ENCODE peak calls at places on chromosomes 3 and 15, in seven cellular contexts. L is Peyer's patch; V is HCT116; J is osteoblast; F is gastrocnemius medialis; I is SJSA1; D is CD8-positive, alpha-beta T cell. O is an unnamed sample.

GRCh38 chr3:190728574-190729246 is 133.8 kb downstream of the GMNC start:
- DNase-seq in L (no peak), V (no peak), J (peak; percentile 35), F (no peak), I (no peak), D (no peak), O (peak; percentile 77)

GRCh38 chr3:178777718-178778411 is 241.6 kb downstream of the KCNMB2 start:
- DNase-seq in L (no peak), V (peak; percentile 27), J (peak; percentile 27), F (no peak), I (no peak), D (no peak), O (peak; percentile 98)

GRCh38 chr15:39666671-39667070 is 85.8 kb downstream of the THBS1 start:
- DNase-seq in L (no peak), V (no peak), J (no peak), F (no peak), I (no peak), D (no peak), O (no peak)

GRCh38 chr3:175155172-175155571 is 296.0 kb downstream of the NAALADL2 start:
- DNase-seq in L (no peak), V (no peak), J (no peak), F (no peak), I (no peak), D (no peak), O (no peak)

GRCh38 chr3:196489747-196490146 is 13.8 kb downstream of the RNF168 start:
- DNase-seq in L (no peak), V (no peak), J (no peak), F (no peak), I (no peak), D (no peak), O (no peak)

GRCh38 chr3:60333710-60334109 is 917.5 kb downstream of the FHIT start:
- DNase-seq in L (no peak), V (no peak), J (no peak), F (no peak), I (no peak), D (no peak), O (no peak)

GRCh38 chr3:185818267-185818875 is 6.5 kb downstream of the IGF2BP2 start:
- DNase-seq in L (no peak), V (no peak), J (no peak), F (no peak), I (no peak), D (no peak), O (peak; percentile 33)

GRCh38 chr15:54017911-54018310 is 39.7 kb downstream of the UNC13C start:
- DNase-seq in L (no peak), V (no peak), J (no peak), F (no peak), I (no peak), D (no peak), O (no peak)

GRCh38 chr3:79769234-79769633 is 1.4 kb upstream of the ROBO1 start:
- DNase-seq in L (no peak), V (no peak), J (no peak), F (no peak), I (no peak), D (no peak), O (no peak)

GRCh38 chr15:70141376-70142071 is 43.8 kb upstream of the TLE3 start:
- DNase-seq in L (no peak), V (no peak), J (no peak), F (no peak), I (no peak), D (no peak), O (no peak)

GRCh38 chr15:31211353-31211752 is 109.8 kb upstream of the TRPM1 start:
- DNase-seq in L (no peak), V (no peak), J (no peak), F (no peak), I (no peak), D (peak; percentile 38), O (no peak)

GRCh38 chr15:45704329-45705249 is 69.8 kb downstream of the SQOR start:
- DNase-seq in L (no peak), V (no peak), J (no peak), F (no peak), I (no peak), D (no peak), O (peak; percentile 50)

GRCh38 chr15:43518073-43518761 is 809 bp downstream of the MAP1A start:
- DNase-seq in L (no peak), V (no peak), J (peak; percentile 91), F (no peak), I (no peak), D (peak; percentile 47), O (no peak)

GRCh38 chr3:55511895-55512585 is 24.9 kb upstream of the WNT5A start:
- DNase-seq in L (no peak), V (no peak), J (no peak), F (no peak), I (no peak), D (no peak), O (peak; percentile 58)

GRCh38 chr3:52218454-52218853 is 7.0 kb downstream of the TLR9 start:
- DNase-seq in L (peak; percentile 69), V (no peak), J (no peak), F (no peak), I (no peak), D (peak; percentile 70), O (no peak)

GRCh38 chr3:61236556-61236955 is 14.7 kb downstream of the FHIT start:
- DNase-seq in L (no peak), V (no peak), J (no peak), F (no peak), I (no peak), D (no peak), O (peak; percentile 20)

GRCh38 chr3:64342940-64343691 is 117.8 kb upstream of the PRICKLE2 start:
- DNase-seq in L (no peak), V (no peak), J (peak; percentile 43), F (no peak), I (peak; percentile 92), D (no peak), O (peak; percentile 96)

GRCh38 chr3:48418140-48418539 is 11.7 kb downstream of the PLXNB1 start:
- DNase-seq in L (no peak), V (no peak), J (peak; percentile 81), F (no peak), I (no peak), D (no peak), O (no peak)
- H3K36me3 ChIP-seq in L (no peaks in the 10 kb centered on the region), V (no peaks in the 10 kb centered on the region), J (no peaks in the 10 kb centered on the region), F (no peaks in the 10 kb centered on the region), I (no peaks in the 10 kb centered on the region), D (no peaks in the 10 kb centered on the region), O (peaks cover 79% of the 10 kb centered on the region)

GRCh38 chr3:67008388-67008787 is 10.3 kb downstream of the KBTBD8 start:
- DNase-seq in L (no peak), V (no peak), J (no peak), F (no peak), I (no peak), D (no peak), O (no peak)

GRCh38 chr3:67006460-67006859 is 8.4 kb downstream of the KBTBD8 start:
- DNase-seq in L (no peak), V (no peak), J (no peak), F (no peak), I (no peak), D (no peak), O (no peak)

GRCh38 chr3:67011414-67012131 is 13.5 kb downstream of the KBTBD8 start:
- DNase-seq in L (no peak), V (no peak), J (no peak), F (no peak), I (no peak), D (no peak), O (no peak)

GRCh38 chr3:67012564-67012963 is 14.5 kb downstream of the KBTBD8 start:
- DNase-seq in L (no peak), V (no peak), J (no peak), F (no peak), I (no peak), D (no peak), O (no peak)

DNA sequence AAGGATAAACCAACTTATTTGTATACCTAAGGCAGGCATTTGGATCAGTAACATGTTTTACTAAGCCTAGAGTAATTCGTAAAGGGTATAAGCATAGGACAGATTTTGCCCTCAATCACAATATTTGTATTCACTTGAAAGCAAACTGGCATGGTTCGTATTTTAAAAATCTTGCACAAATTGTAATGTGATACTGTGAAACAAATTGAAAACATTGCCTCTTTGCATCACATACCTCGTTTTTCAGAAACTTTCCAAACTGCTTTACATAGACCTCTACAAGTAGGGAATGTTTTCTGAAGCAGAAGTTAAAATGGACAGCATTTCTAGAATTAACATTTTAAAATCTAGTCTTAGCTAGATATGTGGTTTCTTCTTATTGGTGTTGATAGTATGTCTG is 11.6 kb downstream of the KBTBD8 start:
- DNase-seq in L (no peak), V (no peak), J (no peak), F (no peak), I (no peak), D (no peak), O (no peak)
- H3K36me3 ChIP-seq in L (no peaks in the 10 kb centered on the region), V (no peaks in the 10 kb centered on the region), J (peaks cover 8% of the 10 kb centered on the region), F (no peaks in the 10 kb centered on the region), I (no peaks in the 10 kb centered on the region), D (peaks cover 11% of the 10 kb centered on the region), O (no peaks in the 10 kb centered on the region)

DNA sequence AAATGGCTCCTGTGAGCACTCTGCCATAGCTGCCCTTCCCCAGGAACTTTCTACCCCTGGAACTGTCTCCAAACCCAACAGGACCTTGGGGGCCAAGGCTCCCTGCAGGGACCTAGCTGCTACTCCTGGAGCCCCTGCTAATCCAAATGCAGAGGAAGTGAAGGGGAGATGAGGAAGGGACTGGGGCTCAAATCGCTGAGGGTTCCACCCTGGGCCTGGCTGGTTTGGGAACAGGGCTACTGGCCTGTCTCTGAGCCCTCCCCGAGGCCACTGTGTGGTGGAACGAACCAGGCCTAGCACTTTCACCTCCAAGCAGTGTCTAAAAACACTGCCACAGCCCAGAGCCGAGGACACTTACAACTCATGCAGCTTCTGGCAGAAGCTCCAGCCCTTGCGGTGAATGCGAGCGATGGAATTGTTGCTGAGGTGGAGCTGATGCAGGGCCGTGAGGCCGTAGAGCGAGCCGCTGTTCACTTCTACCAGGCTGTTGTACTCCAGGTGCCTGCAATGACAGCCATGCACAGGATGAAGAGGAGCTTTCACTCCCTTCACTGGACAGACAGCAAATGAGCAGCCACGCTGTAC is 91.0 kb downstream of the LRIG1 start:
- DNase-seq in L (no peak), V (no peak), J (no peak), F (no peak), I (no peak), D (no peak), O (no peak)
- H3K36me3 ChIP-seq in L (no peaks in the 10 kb centered on the region), V (no peaks in the 10 kb centered on the region), J (peaks cover 2% of the 10 kb centered on the region), F (no peaks in the 10 kb centered on the region), I (peaks cover 37% of the 10 kb centered on the region), D (no peaks in the 10 kb centered on the region), O (peaks cover 11% of the 10 kb centered on the region)

GRCh38 chr15:90907051-90907660 is 4.1 kb downstream of the MAN2A2 start:
- DNase-seq in L (no peak), V (no peak), J (peak; percentile 62), F (no peak), I (peak; percentile 45), D (no peak), O (no peak)
- H3K36me3 ChIP-seq in L (no peaks in the 10 kb centered on the region), V (peaks cover 10% of the 10 kb centered on the region), J (peaks cover 33% of the 10 kb centered on the region), F (no peaks in the 10 kb centered on the region), I (peaks cover 46% of the 10 kb centered on the region), D (peaks cover 55% of the 10 kb centered on the region), O (peaks cover 25% of the 10 kb centered on the region)

DNA sequence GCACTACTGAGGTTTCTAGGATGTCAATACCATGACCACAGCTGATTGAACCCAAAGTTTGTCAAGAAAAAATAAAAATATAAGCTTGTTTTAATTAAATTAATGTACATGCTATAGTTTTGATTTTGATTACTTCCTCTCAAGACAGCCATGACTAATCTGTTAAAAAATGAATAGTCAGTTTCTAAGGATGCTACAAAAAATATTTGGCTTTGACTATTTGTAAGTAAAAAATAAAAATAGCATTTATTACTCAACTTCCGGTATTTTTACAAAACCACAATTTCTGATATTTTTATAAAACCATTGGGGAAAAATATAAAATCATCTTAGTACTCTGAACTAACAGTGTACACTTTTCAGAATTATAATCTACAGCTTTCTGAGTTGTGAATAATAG is 12.1 kb upstream of the TEX9 start:
- DNase-seq in L (no peak), V (no peak), J (no peak), F (no peak), I (no peak), D (no peak), O (no peak)
- H3K36me3 ChIP-seq in L (no peaks in the 10 kb centered on the region), V (no peaks in the 10 kb centered on the region), J (no peaks in the 10 kb centered on the region), F (no peaks in the 10 kb centered on the region), I (no peaks in the 10 kb centered on the region), D (no peaks in the 10 kb centered on the region), O (no peaks in the 10 kb centered on the region)